ENCODE peak calls at places on chromosomes 16 and 17, in six cellular contexts. P, Q, K, E, H and J are unnamed samples.

GRCh38 chr17:382644-383533 is 30.3 kb upstream of the RPH3AL start:
- DNase-seq in E (no peak), P (peak; percentile 76), Q (no peak), K (peak; percentile 55), H (no peak), J (no peak)

GRCh38 chr17:33955461-33955860 is 299.6 kb upstream of the CCL2 start:
- DNase-seq in Q (no peak), H (no peak), K (no peak), E (no peak), P (no peak), J (no peak)

GRCh38 chr17:15398291-15398690 is 56.9 kb upstream of the TEKT3 start:
- DNase-seq in P (peak; percentile 80), H (no peak), K (no peak), Q (no peak), E (no peak), J (no peak)

GRCh38 chr17:41391535-41391934 is 5.9 kb downstream of the KRT31 start:
- DNase-seq in E (no peak), K (no peak), H (no peak), P (no peak), Q (no peak), J (no peak)

GRCh38 chr16:49292413-49292812 is 10.8 kb upstream of the CBLN1 start:
- DNase-seq in H (no peak), P (no peak), Q (no peak), K (no peak), E (no peak), J (no peak)

GRCh38 chr16:1771072-1771863 is at the start of gene NME3:
- DNase-seq in E (peak; percentile 96), K (peak; percentile 74), H (no peak), Q (peak; percentile 90), P (peak; percentile 73), J (peak; percentile 83)

GRCh38 chr16:2468725-2469398 is 2.2 kb upstream of the NTN3 start:
- DNase-seq in E (no peak), P (peak; percentile 52), Q (no peak), H (no peak), K (peak; percentile 33), J (peak; percentile 57)

GRCh38 chr17:81870155-81870977 is 771 bp downstream of the ARHGDIA start:
- DNase-seq in Q (peak; percentile 76), H (no peak), E (peak; percentile 90), K (peak; percentile 49), P (peak; percentile 48), J (peak; percentile 74)

GRCh38 chr16:66881014-66881417 is 701 bp downstream of the PDP2 start:
- DNase-seq in K (no peak), H (no peak), E (no peak), P (no peak), Q (no peak), J (no peak)

GRCh38 chr16:48956620-48957019 is 325.0 kb downstream of the CBLN1 start:
- DNase-seq in E (no peak), K (no peak), Q (no peak), H (no peak), P (no peak), J (no peak)

GRCh38 chr16:53545433-53545832 is 42.4 kb upstream of the AKTIP start:
- DNase-seq in H (no peak), Q (no peak), P (no peak), K (no peak), E (no peak), J (no peak)

GRCh38 chr17:48052956-48053757 is 5.0 kb downstream of the NFE2L1 start:
- DNase-seq in Q (no peak), K (peak; percentile 75), E (peak; percentile 93), H (no peak), P (peak; percentile 93), J (peak; percentile 71)

GRCh38 chr16:75244844-75245758 is 6.3 kb downstream of the BCAR1 start:
- DNase-seq in Q (peak; percentile 75), K (peak; percentile 96), H (no peak), E (no peak), P (peak; percentile 71), J (no peak)

GRCh38 chr16:54817940-54818574 is 112.6 kb upstream of the IRX5 start:
- DNase-seq in P (no peak), Q (no peak), H (no peak), E (no peak), K (no peak), J (no peak)

GRCh38 chr17:74163271-74163821 is 40.1 kb upstream of the RPL38 start:
- DNase-seq in Q (no peak), H (no peak), K (no peak), E (peak; percentile 29), P (no peak), J (no peak)

GRCh38 chr17:61624951-61625350 is 33.9 kb upstream of the NACA2 start:
- DNase-seq in P (no peak), K (no peak), Q (no peak), E (no peak), H (no peak), J (no peak)

GRCh38 chr16:57938936-57939871 is 31.7 kb downstream of the CNGB1 start:
- DNase-seq in Q (no peak), H (no peak), K (peak; percentile 40), E (peak; percentile 93), P (peak; percentile 51), J (no peak)

GRCh38 chr16:4991754-4992153 is 33.6 kb downstream of the SEC14L5 start:
- DNase-seq in Q (no peak), P (no peak), K (no peak), H (no peak), E (no peak), J (no peak)

GRCh38 chr16:3188925-3189825 is 1.2 kb downstream of the OR1F1 start:
- DNase-seq in H (no peak), K (no peak), E (no peak), P (no peak), Q (peak; percentile 24), J (peak; percentile 78)

GRCh38 chr17:29175349-29175748 is 4.8 kb downstream of the MYO18A start:
- DNase-seq in K (no peak), Q (no peak), E (no peak), H (no peak), P (no peak), J (no peak)

GRCh38 chr17:29177541-29177870 is 2.7 kb downstream of the MYO18A start:
- DNase-seq in K (no peak), E (peak; percentile 79), Q (no peak), H (no peak), P (no peak), J (no peak)

GRCh38 chr17:29178750-29179231 is 1.4 kb downstream of the MYO18A start:
- DNase-seq in Q (peak; percentile 71), E (peak; percentile 86), P (no peak), K (peak; percentile 64), H (no peak), J (peak; percentile 55)

GRCh38 chr17:29177871-29178749 is 2.1 kb downstream of the MYO18A start:
- DNase-seq in E (peak; percentile 84), P (peak; percentile 23), K (peak; percentile 48), H (no peak), Q (peak; percentile 83), J (no peak)

GRCh38 chr17:29176500-29177351 is 3.5 kb downstream of the MYO18A start:
- DNase-seq in E (peak; percentile 87), Q (peak; percentile 90), K (peak; percentile 94), H (no peak), P (peak; percentile 68), J (peak; percentile 72)
- TF ChIP-seq POLR2A in E (no peak), Q (peak; percentile 88), K (peak; percentile 75), H (no peak), P (peak; percentile 67), J (peak; percentile 60)

DNA sequence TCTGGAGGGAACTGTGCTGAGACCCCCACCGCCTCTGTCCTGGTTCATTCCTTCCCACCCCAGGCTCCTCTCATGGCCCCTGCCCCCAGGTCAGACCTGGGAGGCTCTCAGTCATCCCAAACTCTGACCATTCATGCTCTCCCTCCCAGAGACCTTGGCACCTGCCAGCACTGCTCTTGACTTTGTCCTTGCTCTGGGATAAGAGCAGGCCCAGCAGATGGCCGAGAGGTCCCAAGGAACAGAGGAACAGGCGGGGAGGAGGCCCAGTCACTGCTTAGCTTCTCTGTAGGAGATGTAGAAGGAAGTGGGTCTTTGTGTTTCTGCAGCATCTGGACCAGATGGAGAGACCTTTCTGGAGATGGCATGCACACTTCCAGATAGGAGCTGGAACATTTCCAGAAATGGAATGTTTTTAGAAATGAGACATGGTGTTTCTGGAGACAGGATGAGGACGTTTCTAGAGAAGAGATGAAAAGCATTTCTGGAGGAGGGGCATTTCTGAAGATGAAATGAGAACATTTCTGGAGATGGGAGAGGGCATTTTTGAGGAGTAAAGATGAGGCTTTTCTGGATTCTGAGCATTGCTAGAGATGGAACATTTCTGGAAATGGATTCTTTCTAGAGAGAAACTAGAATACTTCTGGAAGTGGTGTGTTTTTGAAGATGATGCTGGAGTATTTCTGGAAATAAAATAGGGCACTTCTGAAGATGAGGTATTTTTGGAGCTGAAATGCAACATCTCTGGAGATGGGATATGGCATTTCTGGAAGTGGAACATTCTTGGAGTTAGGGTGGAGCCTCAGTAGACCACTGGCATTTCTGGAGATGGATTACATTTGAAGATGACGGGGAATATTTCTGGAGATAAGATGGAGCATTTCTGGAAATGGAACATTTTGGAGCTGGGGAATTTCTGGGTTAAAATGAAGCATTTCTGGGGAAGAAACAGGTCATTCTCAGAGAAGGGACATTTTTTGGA is 55.2 kb downstream of the RAI1 start:
- DNase-seq in P (peak; percentile 69), K (no peak), E (no peak), Q (no peak), H (no peak), J (no peak)
- TF ChIP-seq POLR2A in P (no peak), K (no peak), E (no peak), Q (no peak), H (no peak), J (no peak)

GRCh38 chr17:31008374-31009035 is 37.7 kb downstream of the RNF135 start:
- DNase-seq in P (peak; percentile 53), H (no peak), Q (peak; percentile 80), E (peak; percentile 90), K (peak; percentile 68), J (peak; percentile 39)
- TF ChIP-seq POLR2A in P (peak; percentile 62), H (no peak), Q (peak; percentile 13), E (no peak), K (peak; percentile 38), J (no peak)

DNA sequence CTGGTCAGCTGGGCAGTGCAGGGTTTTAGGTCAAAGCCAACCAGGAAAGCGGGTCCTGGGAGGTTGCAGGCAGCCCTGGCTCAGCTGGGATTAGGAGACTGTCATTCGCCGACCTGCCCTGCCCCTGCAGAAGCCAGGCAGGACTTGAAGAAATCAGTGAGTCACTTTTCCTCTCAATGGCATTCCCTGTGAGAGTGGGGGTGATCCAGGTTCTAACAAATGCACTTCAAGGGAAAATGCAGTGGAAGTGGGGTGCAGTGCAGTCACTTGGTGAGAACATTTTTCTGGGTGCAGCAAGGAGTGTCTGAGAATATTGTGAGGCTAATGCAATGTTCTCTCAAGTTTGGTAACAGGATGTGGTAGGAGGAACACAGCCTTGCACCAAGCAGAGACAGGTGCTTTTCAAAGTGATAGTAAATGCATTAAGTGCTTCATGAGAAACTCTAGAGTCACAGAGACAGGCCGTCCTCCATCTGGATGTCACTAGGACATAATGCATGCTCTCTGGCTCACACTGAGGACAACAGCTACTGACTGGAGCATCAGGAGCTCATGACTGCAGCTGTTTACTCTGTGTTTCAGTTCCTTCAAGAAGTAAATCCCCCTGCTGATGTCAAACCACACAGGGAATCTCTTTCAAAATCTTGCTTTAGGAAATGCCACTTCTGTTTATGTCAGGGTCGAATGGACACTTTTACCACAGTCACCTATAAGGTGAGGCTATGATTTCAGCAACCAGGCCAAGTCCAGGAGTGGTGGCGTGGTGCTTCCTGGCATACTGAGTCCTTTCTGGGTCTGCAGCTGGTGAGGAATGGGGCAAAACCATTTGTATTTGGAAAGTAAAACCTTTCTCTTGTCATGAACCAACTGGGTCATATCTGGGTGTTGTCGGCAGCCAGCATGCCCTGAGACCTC is 16.7 kb downstream of the CDK5R1 start:
- DNase-seq in H (no peak), P (no peak), E (no peak), K (no peak), Q (peak; percentile 29), J (no peak)
- TF ChIP-seq POLR2A in H (no peak), P (no peak), E (no peak), K (no peak), Q (peak; percentile 41), J (no peak)